ENCODE peak calls at places on chromosome 6, in four cellular contexts. V is CD8-positive, alpha-beta T cell; T is foreskin fibroblast; A is ascending aorta. K is an unnamed sample.

GRCh38 chr6:15443119-15443518 is 197.2 kb downstream of the JARID2 start:
- DNase-seq in V (no peak), T (peak; percentile 85), A (no peak), K (peak; percentile 61)

GRCh38 chr6:91081452-91082067 is 494.7 kb upstream of the MAP3K7 start:
- DNase-seq in V (no peak), T (peak; percentile 9), A (no peak), K (peak; percentile 16)

GRCh38 chr6:38593419-38593818 is 46.3 kb downstream of the BTBD9 start:
- DNase-seq in V (no peak), T (no peak), A (no peak), K (no peak)

GRCh38 chr6:160431231-160431630 is 83.1 kb downstream of the SLC22A3 start:
- DNase-seq in V (no peak), T (peak; percentile 91), A (no peak), K (peak; percentile 63)

GRCh38 chr6:22036699-22037098 is 260.1 kb downstream of the PRL start:
- DNase-seq in V (no peak), T (no peak), A (no peak), K (no peak)

GRCh38 chr6:8556370-8557018 is 121.1 kb upstream of the SLC35B3 start:
- DNase-seq in V (no peak), T (peak; percentile 89), A (no peak), K (no peak)

GRCh38 chr6:127606131-127606562 is 29.2 kb downstream of the C6orf58 start:
- DNase-seq in V (no peak), T (peak; percentile 64), A (no peak), K (peak; percentile 20)

GRCh38 chr6:28537509-28538140 is 11.9 kb downstream of the GPX5 start:
- DNase-seq in V (no peak), T (peak; percentile 7), A (no peak), K (no peak)

GRCh38 chr6:84417261-84417660 is 189.8 kb upstream of the CEP162 start:
- DNase-seq in V (no peak), T (peak; percentile 86), A (no peak), K (peak; percentile 63)

GRCh38 chr6:43274916-43275597 is 23.0 kb upstream of the SLC22A7 start:
- DNase-seq in V (peak; percentile 7), T (no peak), A (no peak), K (no peak)

GRCh38 chr6:31057426-31058003 is 47.2 kb downstream of the MUC22 start:
- DNase-seq in V (no peak), T (peak; percentile 78), A (no peak), K (no peak)

GRCh38 chr6:143078468-143079324 is 18.0 kb downstream of the AIG1 start:
- DNase-seq in V (no peak), T (no peak), A (no peak), K (no peak)

GRCh38 chr6:78268591-78268990 is 598.8 kb upstream of the IRAK1BP1 start:
- DNase-seq in V (no peak), T (no peak), A (no peak), K (no peak)

GRCh38 chr6:10800810-10801209 is 37.5 kb downstream of the MAK start:
- DNase-seq in V (no peak), T (peak; percentile 62), A (no peak), K (no peak)

GRCh38 chr6:155448823-155449789 is 6.5 kb downstream of the NOX3 start:
- DNase-seq in V (no peak), T (no peak), A (no peak), K (no peak)

GRCh38 chr6:140909620-140910019 is 1223.1 kb upstream of the GJE1 start:
- DNase-seq in V (no peak), T (peak; percentile 54), A (no peak), K (no peak)

GRCh38 chr6:96923871-96924493 is 546 bp upstream of the KLHL32 start:
- DNase-seq in V (no peak), T (peak; percentile 22), A (no peak), K (no peak)

GRCh38 chr6:159646731-159647130 is 46.3 kb downstream of the SOD2 start:
- DNase-seq in V (no peak), T (peak; percentile 28), A (no peak), K (peak; percentile 24)

GRCh38 chr6:107488174-107488874 is 1.6 kb upstream of the SOBP start:
- DNase-seq in V (no peak), T (no peak), A (no peak), K (no peak)

GRCh38 chr6:14228571-14228970 is 111.0 kb downstream of the CD83 start:
- DNase-seq in V (no peak), T (peak; percentile 88), A (no peak), K (peak; percentile 16)

GRCh38 chr6:166501246-166501645 is 85.2 kb downstream of the RAMACL start:
- DNase-seq in V (no peak), T (no peak), A (no peak), K (no peak)
- H3K4me3 ChIP-seq in V (no peak overlapping the region), T (no peak overlapping the region), A (no peak overlapping the region), K (no peak overlapping the region)

GRCh38 chr6:4472222-4472621 is 304.0 kb upstream of the CDYL start:
- DNase-seq in V (no peak), T (no peak), A (no peak), K (no peak)

GRCh38 chr6:4464638-4465037 is 311.6 kb upstream of the CDYL start:
- DNase-seq in V (no peak), T (no peak), A (no peak), K (no peak)

GRCh38 chr6:4470698-4471210 is 305.4 kb upstream of the CDYL start:
- DNase-seq in V (no peak), T (no peak), A (no peak), K (no peak)

GRCh38 chr6:4466260-4466659 is 309.9 kb upstream of the CDYL start:
- DNase-seq in V (no peak), T (peak; percentile 20), A (no peak), K (no peak)

DNA sequence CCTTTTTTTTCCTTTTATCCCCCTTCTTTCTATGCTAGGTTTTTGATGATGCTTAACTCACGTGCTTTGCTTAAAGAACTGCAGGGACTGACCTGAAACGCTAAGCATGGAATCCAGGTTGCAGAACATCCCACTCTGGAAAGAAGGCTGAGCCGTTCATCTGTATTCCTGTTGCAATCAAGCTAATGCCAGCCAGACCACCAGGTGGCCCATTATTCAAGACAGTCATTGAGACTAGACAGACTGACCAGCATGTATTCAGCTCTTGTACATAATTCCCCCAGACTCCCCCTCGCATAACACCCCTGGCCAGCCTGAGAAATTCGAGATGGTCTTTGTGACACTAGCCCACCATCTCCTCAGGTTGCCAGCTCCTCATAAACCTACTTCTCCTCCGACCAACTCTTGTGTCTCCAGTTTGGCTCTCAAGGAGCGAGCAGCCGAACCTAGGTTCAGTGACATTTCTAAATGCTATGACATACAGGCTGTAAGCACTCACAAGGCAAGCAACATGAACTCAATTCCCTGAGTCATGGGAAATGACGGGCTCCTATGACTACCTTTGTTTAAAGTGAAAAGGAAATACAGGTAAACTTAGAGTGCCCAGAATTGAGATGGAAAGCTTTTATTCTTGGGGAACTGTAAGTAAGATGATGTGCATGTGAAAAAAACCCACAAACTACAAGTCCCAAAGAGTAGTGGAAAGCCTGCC is 309.3 kb upstream of the CDYL start:
- DNase-seq in V (no peak), T (no peak), A (no peak), K (no peak)
- TF ChIP-seq CTCF in V (no peak), T (no peak), A (no peak), K (peak; percentile 13)

GRCh38 chr6:2853766-2854393 is 12.2 kb upstream of the SERPINB1 start:
- DNase-seq in V (peak; percentile 44), T (peak; percentile 83), A (peak; percentile 55), K (no peak)
- H3K4me3 ChIP-seq in V (peak overlapping the region; percentile 43), T (peak overlapping the region; percentile 45), A (peak overlapping the region; percentile 39), K (peak overlapping the region; percentile 43)

DNA sequence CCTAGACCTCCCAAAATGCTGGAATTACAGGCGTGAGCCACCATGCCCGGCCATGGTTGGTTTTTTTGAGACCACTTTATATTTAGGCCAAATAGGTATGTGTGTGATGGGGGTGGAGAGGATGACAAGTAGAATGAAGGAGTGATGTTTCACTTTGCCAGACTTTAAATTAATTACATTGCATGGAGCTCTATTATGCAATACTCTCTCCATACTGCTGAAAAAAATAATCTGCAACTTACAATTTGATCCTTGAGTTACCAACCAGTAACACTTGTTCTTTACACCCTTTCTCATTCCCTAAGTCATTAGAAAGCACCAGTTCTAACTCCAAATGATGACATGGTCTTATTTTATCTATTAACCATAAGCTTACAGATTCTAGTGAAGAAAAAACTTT is 26.8 kb downstream of the GINM1 start:
- DNase-seq in V (no peak), T (no peak), A (no peak), K (no peak)
- TF ChIP-seq CTCF in V (no peak), T (no peak), A (no peak), K (no peak)

GRCh38 chr6:163405412-163406309 is 8.9 kb upstream of the QKI start:
- DNase-seq in V (no peak), T (peak; percentile 58), A (peak; percentile 44), K (no peak)

GRCh38 chr6:163406320-163406719 is 8.2 kb upstream of the QKI start:
- DNase-seq in V (no peak), T (no peak), A (no peak), K (no peak)

GRCh38 chr6:163409712-163410111 is 4.8 kb upstream of the QKI start:
- DNase-seq in V (no peak), T (no peak), A (no peak), K (no peak)

GRCh38 chr6:163406830-163407229 is 7.7 kb upstream of the QKI start:
- DNase-seq in V (no peak), T (no peak), A (no peak), K (no peak)

DNA sequence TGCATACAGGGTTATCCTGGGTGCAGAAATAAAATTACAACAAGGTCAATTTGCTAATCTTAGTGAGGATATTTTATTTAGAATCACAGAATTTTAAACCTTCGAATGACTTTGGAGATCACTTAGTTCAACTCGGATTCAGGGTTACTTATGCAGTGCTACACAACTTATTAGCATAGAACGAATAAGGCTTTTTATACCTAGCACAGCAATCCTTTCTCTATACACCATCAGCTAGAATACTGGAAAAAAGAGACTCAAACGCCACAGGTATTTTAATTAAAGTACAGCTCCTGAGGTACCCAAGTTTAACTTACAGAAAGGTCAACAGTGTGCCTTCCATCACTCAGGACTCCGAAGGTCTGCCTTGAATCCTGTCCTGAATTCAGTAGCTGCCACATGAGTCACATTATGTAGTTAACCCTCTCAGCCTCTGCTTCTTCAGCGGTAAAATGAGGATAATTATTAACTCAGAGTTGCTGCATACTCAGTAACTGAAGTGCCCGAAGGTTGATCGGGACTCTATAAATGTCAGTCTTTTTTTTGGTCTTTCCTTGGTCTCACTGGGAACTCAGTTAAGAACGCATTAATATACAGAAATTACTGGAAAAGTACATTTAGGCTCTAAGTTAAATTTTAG is 6.0 kb upstream of the QKI start:
- DNase-seq in V (no peak), T (no peak), A (no peak), K (no peak)
- H3K4me3 ChIP-seq in V (no peak overlapping the region), T (no peak overlapping the region), A (no peak overlapping the region), K (no peak overlapping the region)